ENCODE peak calls at places on chromosomes 7 and 10, in eight cellular contexts. One of them, this sample, is unnamed.

GRCh38 chr10:35335133-35335532 is 1.2 kb upstream of the CCNY start:
- DNase-seq in left ventricle myocardium inferior: no peak
- DNase-seq in ovary: no peak
- DNase-seq in hepatocyte: no peak
- DNase-seq in sigmoid colon: no peak
- DNase-seq in CD8-positive, alpha-beta memory T cell: no peak
- DNase-seq in thyroid gland: no peak
- DNase-seq in aorta: no peak
- DNase-seq in this sample: no peak

GRCh38 chr7:31455844-31456243 is 58.0 kb upstream of the ITPRID1 start:
- DNase-seq in CD8-positive, alpha-beta memory T cell: no peak
- DNase-seq in ovary: no peak
- DNase-seq in thyroid gland: no peak
- DNase-seq in aorta: no peak
- DNase-seq in left ventricle myocardium inferior: no peak
- DNase-seq in hepatocyte: no peak
- DNase-seq in sigmoid colon: no peak
- DNase-seq in this sample: no peak

GRCh38 chr7:71637578-71637977 is 505.6 kb downstream of the GALNT17 start:
- DNase-seq in sigmoid colon: no peak
- DNase-seq in ovary: no peak
- DNase-seq in CD8-positive, alpha-beta memory T cell: no peak
- DNase-seq in thyroid gland: no peak
- DNase-seq in left ventricle myocardium inferior: no peak
- DNase-seq in aorta: no peak
- DNase-seq in hepatocyte: no peak
- DNase-seq in this sample: no peak

GRCh38 chr10:86711957-86712708 is 43.8 kb downstream of the LDB3 start:
- DNase-seq in aorta: peak; percentile 69
- DNase-seq in sigmoid colon: peak; percentile 80
- DNase-seq in ovary: peak; percentile 62
- DNase-seq in CD8-positive, alpha-beta memory T cell: no peak
- DNase-seq in left ventricle myocardium inferior: no peak
- DNase-seq in hepatocyte: no peak
- DNase-seq in thyroid gland: peak; percentile 66
- DNase-seq in this sample: no peak

GRCh38 chr10:70146489-70147488 is at the start of gene TYSND1:
- DNase-seq in left ventricle myocardium inferior: peak; percentile 96
- DNase-seq in ovary: peak; percentile 99
- DNase-seq in CD8-positive, alpha-beta memory T cell: peak; percentile 94
- DNase-seq in thyroid gland: peak; percentile 99
- DNase-seq in hepatocyte: peak; percentile 99
- DNase-seq in aorta: peak; percentile 97
- DNase-seq in sigmoid colon: peak; percentile 99
- DNase-seq in this sample: peak; percentile 97

GRCh38 chr7:359776-360361 is 69.9 kb downstream of the FOXL3 start:
- DNase-seq in CD8-positive, alpha-beta memory T cell: peak; percentile 40
- DNase-seq in hepatocyte: no peak
- DNase-seq in aorta: peak; percentile 63
- DNase-seq in thyroid gland: no peak
- DNase-seq in left ventricle myocardium inferior: peak; percentile 4
- DNase-seq in ovary: no peak
- DNase-seq in sigmoid colon: peak; percentile 63
- DNase-seq in this sample: no peak

GRCh38 chr10:132881186-132881920 is 61.0 kb downstream of the CFAP46 start:
- DNase-seq in ovary: peak; percentile 8
- DNase-seq in sigmoid colon: peak; percentile 47
- DNase-seq in CD8-positive, alpha-beta memory T cell: no peak
- DNase-seq in thyroid gland: no peak
- DNase-seq in hepatocyte: no peak
- DNase-seq in aorta: peak; percentile 54
- DNase-seq in left ventricle myocardium inferior: no peak
- DNase-seq in this sample: no peak

GRCh38 chr10:113178771-113179170 is 228.7 kb downstream of the TCF7L2 start:
- DNase-seq in aorta: no peak
- DNase-seq in CD8-positive, alpha-beta memory T cell: no peak
- DNase-seq in ovary: no peak
- DNase-seq in sigmoid colon: no peak
- DNase-seq in thyroid gland: no peak
- DNase-seq in hepatocyte: no peak
- DNase-seq in left ventricle myocardium inferior: no peak
- DNase-seq in this sample: no peak

GRCh38 chr10:102641398-102641797 is 2.9 kb upstream of the TRIM8 start:
- DNase-seq in aorta: no peak
- DNase-seq in ovary: no peak
- DNase-seq in sigmoid colon: no peak
- DNase-seq in CD8-positive, alpha-beta memory T cell: no peak
- DNase-seq in left ventricle myocardium inferior: no peak
- DNase-seq in hepatocyte: peak; percentile 45
- DNase-seq in thyroid gland: peak; percentile 47
- DNase-seq in this sample: no peak

GRCh38 chr10:32057041-32057372 is 782 bp upstream of the KIF5B start:
- DNase-seq in thyroid gland: no peak
- DNase-seq in ovary: no peak
- DNase-seq in CD8-positive, alpha-beta memory T cell: no peak
- DNase-seq in aorta: no peak
- DNase-seq in left ventricle myocardium inferior: no peak
- DNase-seq in hepatocyte: no peak
- DNase-seq in sigmoid colon: no peak
- DNase-seq in this sample: no peak

GRCh38 chr10:32056136-32057040 is at the start of gene KIF5B:
- DNase-seq in sigmoid colon: peak; percentile 94
- DNase-seq in left ventricle myocardium inferior: peak; percentile 91
- DNase-seq in aorta: peak; percentile 96
- DNase-seq in ovary: peak; percentile 86
- DNase-seq in thyroid gland: peak; percentile 86
- DNase-seq in CD8-positive, alpha-beta memory T cell: peak; percentile 88
- DNase-seq in hepatocyte: peak; percentile 95
- DNase-seq in this sample: peak; percentile 89

GRCh38 chr10:32055478-32056135 is 618 bp downstream of the KIF5B start:
- DNase-seq in ovary: peak; percentile 54
- DNase-seq in hepatocyte: peak; percentile 89
- DNase-seq in aorta: peak; percentile 89
- DNase-seq in thyroid gland: peak; percentile 70
- DNase-seq in left ventricle myocardium inferior: peak; percentile 61
- DNase-seq in CD8-positive, alpha-beta memory T cell: peak; percentile 73
- DNase-seq in sigmoid colon: peak; percentile 85
- DNase-seq in this sample: peak; percentile 72

GRCh38 chr10:32050145-32050544 is 6.1 kb downstream of the KIF5B start:
- DNase-seq in thyroid gland: no peak
- DNase-seq in ovary: no peak
- DNase-seq in hepatocyte: peak; percentile 15
- DNase-seq in sigmoid colon: no peak
- DNase-seq in aorta: no peak
- DNase-seq in CD8-positive, alpha-beta memory T cell: no peak
- DNase-seq in left ventricle myocardium inferior: no peak
- DNase-seq in this sample: no peak

GRCh38 chr10:32054087-32054486 is 2.1 kb downstream of the KIF5B start:
- DNase-seq in thyroid gland: no peak
- DNase-seq in left ventricle myocardium inferior: no peak
- DNase-seq in hepatocyte: peak; percentile 63
- DNase-seq in aorta: no peak
- DNase-seq in CD8-positive, alpha-beta memory T cell: no peak
- DNase-seq in sigmoid colon: peak; percentile 75
- DNase-seq in ovary: no peak
- DNase-seq in this sample: no peak
- H3K27ac ChIP-seq in thyroid gland: no peak overlapping the region
- H3K27ac ChIP-seq in left ventricle myocardium inferior: peak overlapping the region; percentile 97
- H3K27ac ChIP-seq in hepatocyte: peak overlapping the region; percentile 99
- H3K27ac ChIP-seq in aorta: no peak overlapping the region
- H3K27ac ChIP-seq in CD8-positive, alpha-beta memory T cell: peak overlapping the region; percentile 84
- H3K27ac ChIP-seq in sigmoid colon: peak overlapping the region; percentile 93
- H3K27ac ChIP-seq in ovary: no peak overlapping the region
- H3K27ac ChIP-seq in this sample: peak overlapping the region; percentile 99

GRCh38 chr10:127935115-127935561 is 28.2 kb downstream of the PTPRE start:
- DNase-seq in aorta: no peak
- DNase-seq in thyroid gland: peak; percentile 4
- DNase-seq in left ventricle myocardium inferior: no peak
- DNase-seq in hepatocyte: no peak
- DNase-seq in sigmoid colon: peak; percentile 64
- DNase-seq in CD8-positive, alpha-beta memory T cell: no peak
- DNase-seq in ovary: no peak
- DNase-seq in this sample: no peak

GRCh38 chr10:127937915-127938440 is 31.1 kb downstream of the PTPRE start:
- DNase-seq in left ventricle myocardium inferior: no peak
- DNase-seq in ovary: no peak
- DNase-seq in aorta: no peak
- DNase-seq in hepatocyte: no peak
- DNase-seq in CD8-positive, alpha-beta memory T cell: no peak
- DNase-seq in thyroid gland: no peak
- DNase-seq in sigmoid colon: no peak
- DNase-seq in this sample: no peak

GRCh38 chr10:127932521-127933270 is 25.8 kb downstream of the PTPRE start:
- DNase-seq in CD8-positive, alpha-beta memory T cell: no peak
- DNase-seq in aorta: no peak
- DNase-seq in hepatocyte: no peak
- DNase-seq in ovary: no peak
- DNase-seq in left ventricle myocardium inferior: no peak
- DNase-seq in thyroid gland: no peak
- DNase-seq in sigmoid colon: peak; percentile 26
- DNase-seq in this sample: no peak

GRCh38 chr10:127937069-127937468 is 30.2 kb downstream of the PTPRE start:
- DNase-seq in sigmoid colon: no peak
- DNase-seq in CD8-positive, alpha-beta memory T cell: no peak
- DNase-seq in aorta: no peak
- DNase-seq in hepatocyte: no peak
- DNase-seq in left ventricle myocardium inferior: no peak
- DNase-seq in ovary: no peak
- DNase-seq in thyroid gland: no peak
- DNase-seq in this sample: no peak

DNA sequence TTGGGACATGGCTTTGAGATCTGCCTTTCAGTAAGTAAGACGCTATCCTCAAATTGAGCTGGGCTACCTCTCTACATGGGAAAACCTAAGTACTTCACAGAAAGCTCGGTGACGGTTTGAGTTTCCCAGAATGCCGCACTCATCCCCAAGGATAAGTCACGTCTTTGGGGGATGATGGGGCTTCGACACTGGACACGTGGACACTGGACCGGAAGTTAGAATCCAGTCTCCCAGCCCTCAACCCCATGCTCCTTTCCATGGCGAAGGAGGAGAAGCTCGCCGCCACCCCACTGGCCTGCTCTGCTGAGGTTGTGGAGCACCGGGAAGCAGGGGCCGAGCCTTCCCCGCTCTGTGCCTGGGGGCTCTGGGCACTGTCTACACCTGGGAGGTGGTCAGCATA is 27.5 kb downstream of the PTPRE start:
- DNase-seq in ovary: no peak
- DNase-seq in hepatocyte: no peak
- DNase-seq in aorta: no peak
- DNase-seq in thyroid gland: no peak
- DNase-seq in CD8-positive, alpha-beta memory T cell: no peak
- DNase-seq in left ventricle myocardium inferior: no peak
- DNase-seq in sigmoid colon: peak; percentile 47
- DNase-seq in this sample: no peak
- H3K27ac ChIP-seq in ovary: no peak overlapping the region
- H3K27ac ChIP-seq in hepatocyte: no peak overlapping the region
- H3K27ac ChIP-seq in aorta: no peak overlapping the region
- H3K27ac ChIP-seq in thyroid gland: no peak overlapping the region
- H3K27ac ChIP-seq in CD8-positive, alpha-beta memory T cell: no peak overlapping the region
- H3K27ac ChIP-seq in left ventricle myocardium inferior: no peak overlapping the region
- H3K27ac ChIP-seq in sigmoid colon: no peak overlapping the region
- H3K27ac ChIP-seq in this sample: no peak overlapping the region

DNA sequence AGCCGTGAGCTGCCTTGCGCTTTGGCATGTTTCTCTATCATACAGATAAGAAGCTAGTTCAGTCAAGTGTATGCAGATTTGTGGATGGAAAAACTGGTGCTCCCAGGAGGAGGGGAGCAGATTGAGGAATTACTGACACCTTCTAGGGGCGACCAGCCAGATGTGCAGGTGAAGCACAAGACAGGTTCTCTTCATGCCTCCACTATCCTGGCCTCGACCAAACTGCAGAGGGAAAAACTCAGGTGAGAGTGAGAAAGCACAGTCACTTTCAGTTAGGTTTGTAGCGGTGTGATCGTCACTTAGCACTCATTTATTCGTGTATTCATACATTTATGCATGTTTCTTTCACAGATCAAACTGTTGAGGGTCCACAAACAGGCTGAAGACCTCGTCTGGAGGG is 600 bp upstream of the DBNL start:
- DNase-seq in thyroid gland: no peak
- DNase-seq in CD8-positive, alpha-beta memory T cell: peak; percentile 26
- DNase-seq in hepatocyte: no peak
- DNase-seq in ovary: no peak
- DNase-seq in sigmoid colon: no peak
- DNase-seq in aorta: no peak
- DNase-seq in left ventricle myocardium inferior: no peak
- DNase-seq in this sample: no peak
- H3K27ac ChIP-seq in thyroid gland: peak overlapping the region; percentile 52
- H3K27ac ChIP-seq in CD8-positive, alpha-beta memory T cell: peak overlapping the region; percentile 80
- H3K27ac ChIP-seq in hepatocyte: peak overlapping the region; percentile 86
- H3K27ac ChIP-seq in ovary: peak overlapping the region; percentile 47
- H3K27ac ChIP-seq in sigmoid colon: peak overlapping the region; percentile 87
- H3K27ac ChIP-seq in aorta: peak overlapping the region; percentile 46
- H3K27ac ChIP-seq in left ventricle myocardium inferior: peak overlapping the region; percentile 96
- H3K27ac ChIP-seq in this sample: peak overlapping the region; percentile 80

DNA sequence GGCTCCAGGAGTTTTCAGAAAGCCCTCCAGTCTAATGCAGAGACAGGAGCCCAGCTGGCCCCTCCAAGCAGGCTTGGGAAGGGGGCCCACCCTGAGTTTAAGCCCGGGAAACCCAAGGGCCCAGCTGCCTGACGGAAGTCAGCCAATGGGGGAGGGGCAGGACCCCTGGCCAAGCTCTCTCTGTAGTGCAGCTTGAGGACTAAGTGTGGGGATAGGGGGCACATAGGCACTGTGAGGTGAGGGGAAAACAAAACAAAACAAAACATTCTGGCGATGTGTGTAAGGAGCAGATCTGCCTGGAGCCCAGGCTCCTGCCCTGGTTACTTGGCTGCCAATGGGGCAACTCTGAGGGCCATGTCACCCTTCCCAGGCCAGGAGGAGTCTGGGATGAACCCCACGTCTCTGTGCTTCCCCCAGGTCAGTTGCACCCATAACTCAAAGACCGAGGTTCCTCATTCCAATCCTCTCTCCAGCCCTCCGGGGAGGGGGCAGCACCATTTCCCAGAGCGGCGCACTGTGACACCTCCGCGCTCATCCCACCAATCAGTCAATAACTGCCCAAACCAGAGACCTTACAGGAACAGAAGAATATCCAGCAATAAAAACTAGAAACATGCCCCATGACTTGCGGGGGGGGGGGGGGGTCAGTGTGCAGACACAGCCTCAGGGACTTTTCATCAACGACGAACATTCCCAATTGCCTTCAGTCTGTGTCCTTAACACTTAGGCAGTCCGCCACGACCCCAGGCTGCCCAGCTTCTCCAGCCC is 1.7 kb downstream of the CXCL12 start:
- DNase-seq in aorta: peak; percentile 49
- DNase-seq in left ventricle myocardium inferior: no peak
- DNase-seq in hepatocyte: no peak
- DNase-seq in sigmoid colon: peak; percentile 58
- DNase-seq in thyroid gland: no peak
- DNase-seq in ovary: no peak
- DNase-seq in CD8-positive, alpha-beta memory T cell: no peak
- DNase-seq in this sample: no peak
- H3K27ac ChIP-seq in aorta: no peak overlapping the region
- H3K27ac ChIP-seq in left ventricle myocardium inferior: peak overlapping the region; percentile 80
- H3K27ac ChIP-seq in hepatocyte: no peak overlapping the region
- H3K27ac ChIP-seq in sigmoid colon: peak overlapping the region; percentile 72
- H3K27ac ChIP-seq in thyroid gland: peak overlapping the region; percentile 25
- H3K27ac ChIP-seq in ovary: peak overlapping the region; percentile 32
- H3K27ac ChIP-seq in CD8-positive, alpha-beta memory T cell: no peak overlapping the region
- H3K27ac ChIP-seq in this sample: peak overlapping the region; percentile 68

GRCh38 chr10:11023554-11023953 is 5.9 kb downstream of the CELF2 start:
- DNase-seq in CD8-positive, alpha-beta memory T cell: no peak
- DNase-seq in thyroid gland: no peak
- DNase-seq in ovary: no peak
- DNase-seq in aorta: no peak
- DNase-seq in sigmoid colon: no peak
- DNase-seq in left ventricle myocardium inferior: no peak
- DNase-seq in hepatocyte: no peak
- DNase-seq in this sample: no peak
- H3K27ac ChIP-seq in CD8-positive, alpha-beta memory T cell: no peak overlapping the region
- H3K27ac ChIP-seq in thyroid gland: no peak overlapping the region
- H3K27ac ChIP-seq in ovary: no peak overlapping the region
- H3K27ac ChIP-seq in aorta: no peak overlapping the region
- H3K27ac ChIP-seq in sigmoid colon: no peak overlapping the region
- H3K27ac ChIP-seq in left ventricle myocardium inferior: peak overlapping the region; percentile 4
- H3K27ac ChIP-seq in hepatocyte: no peak overlapping the region
- H3K27ac ChIP-seq in this sample: no peak overlapping the region